ENCODE peak calls at places on chromosomes 16 and 17, in nine cellular contexts. N is right lobe of liver; H is osteocyte; E is tibial artery; M is glutamatergic neuron; B is endothelial cell; T is activated B cell treated with CpG ODN at 0.5 μM for 24 hours; J is mesothelial cell of epicardium; P is CD8-positive, alpha-beta T cell. G is an unnamed sample.

GRCh38 chr17:41428591-41429326 is 4.4 kb upstream of the KRT37 start:
- DNase-seq in E (no peak), B (no peak), P (no peak), N (no peak), T (no peak), H (no peak), M (no peak), J (no peak), G (no peak)

GRCh38 chr16:67339453-67339852 is 12.8 kb downstream of the LRRC36 start:
- DNase-seq in M (no peak), T (no peak), H (no peak), J (no peak), N (no peak), E (no peak), P (no peak), B (no peak), G (peak; percentile 73)

GRCh38 chr16:86667035-86667434 is 88.7 kb downstream of the FOXL1 start:
- DNase-seq in T (no peak), P (no peak), M (no peak), J (no peak), H (no peak), N (no peak), B (no peak), E (no peak), G (no peak)

GRCh38 chr17:30922235-30922993 is 669 bp downstream of the ADAP2 start:
- DNase-seq in P (no peak), T (peak; percentile 48), B (peak; percentile 10), N (peak; percentile 52), J (peak; percentile 23), M (peak; percentile 24), H (peak; percentile 84), E (no peak), G (no peak)

GRCh38 chr17:70478883-70479282 is 309.6 kb downstream of the KCNJ2 start:
- DNase-seq in J (no peak), H (no peak), T (no peak), N (no peak), E (peak; percentile 37), M (no peak), P (no peak), B (no peak), G (no peak)

GRCh38 chr17:81374890-81375289 is 20.4 kb upstream of the BAHCC1 start:
- DNase-seq in H (no peak), J (no peak), N (no peak), M (no peak), T (no peak), P (no peak), E (no peak), B (no peak), G (no peak)

GRCh38 chr16:81461756-81462155 is 17.1 kb downstream of the CMIP start:
- DNase-seq in M (no peak), J (no peak), P (no peak), H (no peak), E (no peak), N (no peak), B (no peak), T (no peak), G (no peak)

GRCh38 chr16:4611337-4612023 is 3.2 kb downstream of the UBALD1 start:
- DNase-seq in E (no peak), M (no peak), N (no peak), H (no peak), J (no peak), B (no peak), P (no peak), T (no peak), G (peak; percentile 31)

DNA sequence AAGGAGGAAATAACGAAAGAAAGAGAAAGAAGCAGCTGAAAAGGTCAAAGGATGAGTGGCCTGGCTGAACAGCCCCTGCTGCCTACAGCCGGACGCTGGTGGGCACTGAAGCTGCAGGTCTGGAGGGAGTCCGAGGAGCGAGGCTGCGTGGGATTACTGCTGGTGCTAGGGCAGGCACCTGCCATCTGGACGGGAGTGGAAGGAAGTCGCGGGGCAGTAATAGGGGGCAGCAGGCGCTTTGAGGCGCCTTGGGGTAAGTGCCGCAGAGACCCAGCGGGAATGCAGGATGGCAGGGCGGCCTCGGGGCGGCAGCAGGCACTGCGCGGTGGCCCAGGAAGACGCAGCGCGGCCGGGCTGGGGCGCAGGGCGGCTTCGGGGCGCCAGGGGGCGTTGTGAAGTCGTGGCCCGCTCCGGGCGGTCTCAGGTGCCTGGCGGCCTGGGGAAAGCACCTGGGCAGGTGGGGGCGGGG is 305 bp upstream of the SCNN1G start:
- DNase-seq in N (peak; percentile 68), P (peak; percentile 72), H (no peak), E (peak; percentile 33), B (peak; percentile 86), J (peak; percentile 62), M (peak; percentile 90), T (peak; percentile 71), G (peak; percentile 46)
- TF ChIP-seq CTCF in N (peak; percentile 84), P (peak; percentile 62), H (peak; percentile 85), E (peak; percentile 98), B (peak; percentile 96), J (peak; percentile 73), M (peak; percentile 99), T (peak; percentile 30), G (peak; percentile 45)

GRCh38 chr17:73580311-73580710 is 63.9 kb downstream of the SDK2 start:
- DNase-seq in M (no peak), H (no peak), J (no peak), B (no peak), P (no peak), N (no peak), E (no peak), T (no peak), G (no peak)

GRCh38 chr17:73581379-73581778 is 62.9 kb downstream of the SDK2 start:
- DNase-seq in N (no peak), J (no peak), H (no peak), B (no peak), M (no peak), E (no peak), P (no peak), T (no peak), G (no peak)

GRCh38 chr17:73575470-73576235 is 68.6 kb downstream of the SDK2 start:
- DNase-seq in J (no peak), M (no peak), P (no peak), E (no peak), H (no peak), B (no peak), N (no peak), T (no peak), G (no peak)

GRCh38 chr17:73571524-73572130 is 72.6 kb downstream of the SDK2 start:
- DNase-seq in M (no peak), P (no peak), H (no peak), B (no peak), N (no peak), T (no peak), J (no peak), E (no peak), G (no peak)

DNA sequence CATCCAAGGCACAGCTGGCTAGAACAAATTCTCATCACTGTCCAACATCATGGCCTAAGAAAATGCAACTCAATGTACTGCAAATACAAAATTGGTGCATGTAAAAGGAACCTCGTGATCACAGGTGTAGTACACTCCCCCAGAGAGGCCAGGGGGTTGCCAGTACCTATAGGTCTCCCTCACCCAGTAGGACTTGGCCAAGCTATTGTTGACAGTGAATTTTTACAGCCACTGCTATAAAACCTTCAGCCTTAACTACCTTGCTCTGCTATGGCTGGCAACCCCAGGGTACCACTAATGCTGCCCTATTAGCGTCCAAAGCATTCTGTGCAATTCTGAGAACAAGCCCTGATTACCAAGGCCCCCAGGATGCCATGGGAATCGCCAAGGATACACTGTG is 67.7 kb downstream of the SDK2 start:
- DNase-seq in J (no peak), M (no peak), H (no peak), E (no peak), N (no peak), B (no peak), T (no peak), P (no peak), G (no peak)
- TF ChIP-seq CTCF in J (no peak), M (no peak), H (no peak), E (no peak), N (no peak), B (no peak), T (no peak), P (no peak), G (no peak)

GRCh38 chr17:61410555-61411089 is 11.0 kb downstream of the TBX2 start:
- DNase-seq in H (no peak), M (peak; percentile 85), T (peak; percentile 65), N (peak; percentile 83), E (peak; percentile 71), J (peak; percentile 86), P (peak; percentile 84), B (peak; percentile 91), G (peak; percentile 75)
- TF ChIP-seq CTCF in H (peak; percentile 45), M (peak; percentile 70), T (no peak), N (peak; percentile 48), E (peak; percentile 52), J (peak; percentile 68), P (peak; percentile 60), B (peak; percentile 68), G (peak; percentile 62)

DNA sequence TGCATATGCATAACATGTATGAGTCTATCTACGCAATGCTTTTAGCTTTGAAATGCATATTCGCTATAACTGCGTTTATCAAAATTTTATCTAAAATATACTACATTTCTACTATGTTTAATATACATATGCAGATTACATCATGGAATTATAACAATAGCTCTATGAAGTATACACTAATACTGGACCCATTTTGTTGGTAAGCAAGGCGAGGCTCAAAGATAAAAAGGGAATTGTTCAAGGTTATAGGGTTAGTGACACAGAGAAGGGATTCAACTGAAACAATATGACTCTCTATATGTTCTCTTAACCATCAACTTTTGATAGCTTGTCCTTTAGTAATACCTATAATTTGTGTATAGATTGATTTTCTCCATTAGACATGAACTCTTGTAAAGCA is 60.9 kb upstream of the SMIM36 start:
- DNase-seq in B (no peak), H (no peak), T (no peak), M (no peak), E (no peak), P (no peak), J (no peak), N (no peak), G (no peak)
- TF ChIP-seq CTCF in B (no peak), H (no peak), T (no peak), M (no peak), E (no peak), P (no peak), J (no peak), N (no peak), G (no peak)

GRCh38 chr17:78838574-78839005 is 2.0 kb downstream of the USP36 start:
- DNase-seq in P (no peak), J (no peak), E (no peak), H (no peak), T (no peak), M (no peak), B (no peak), N (peak; percentile 86), G (no peak)

GRCh38 chr17:78840530-78840779 is 159 bp downstream of the USP36 start:
- DNase-seq in M (no peak), E (no peak), H (no peak), J (no peak), P (no peak), B (no peak), N (no peak), T (no peak), G (no peak)

GRCh38 chr17:78839762-78840529 is 668 bp downstream of the USP36 start:
- DNase-seq in N (peak; percentile 69), T (no peak), E (peak; percentile 34), M (peak; percentile 46), J (no peak), H (peak; percentile 89), P (no peak), B (peak; percentile 47), G (peak; percentile 75)

GRCh38 chr17:78839173-78839761 is 1.3 kb downstream of the USP36 start:
- DNase-seq in J (no peak), T (no peak), E (no peak), N (no peak), H (no peak), P (no peak), B (no peak), M (no peak), G (peak; percentile 35)

GRCh38 chr17:78840780-78841611 is at the start of gene USP36:
- DNase-seq in B (peak; percentile 98), P (peak; percentile 100), N (peak; percentile 100), M (peak; percentile 99), H (peak; percentile 100), J (peak; percentile 99), E (peak; percentile 98), T (peak; percentile 99), G (peak; percentile 99)
- TF ChIP-seq CTCF in B (peak; percentile 10), P (no peak), N (peak; percentile 18), M (no peak), H (no peak), J (no peak), E (peak; percentile 9), T (no peak), G (no peak)